ENCODE peak calls at places on chromosomes 6 and 20, in four cellular contexts. D is HL-60, Q is IMR-90, L is colonic mucosa. A is an unnamed sample.

GRCh38 chr6:5276596-5276995 is 15.3 kb downstream of the FARS2 start:
- DNase-seq in D (no peak), Q (no peak), L (no peak), A (no peak)

GRCh38 chr20:35618372-35619131 is 2.9 kb downstream of the SPAG4 start:
- DNase-seq in D (no peak), Q (peak), L (peak), A (peak)

GRCh38 chr20:3696200-3696599 is 14.4 kb upstream of the ADAM33 start:
- DNase-seq in D (no peak), Q (no peak), L (no peak), A (peak)

GRCh38 chr6:108492131-108492766 is 68.5 kb upstream of the FOXO3 start:
- DNase-seq in D (no peak), Q (peak), L (no peak), A (peak)

GRCh38 chr20:8242827-8243764 is 111.0 kb downstream of the PLCB1 start:
- DNase-seq in D (no peak), Q (no peak), L (no peak), A (peak)

GRCh38 chr20:63486300-63486855 is 12.5 kb downstream of the EEF1A2 start:
- DNase-seq in D (no peak), Q (no peak), L (no peak), A (no peak)

GRCh38 chr20:36895036-36895435 is 19.1 kb downstream of the TLDC2 start:
- DNase-seq in D (no peak), Q (no peak), L (no peak), A (no peak)

GRCh38 chr6:36516991-36517390 is 30.3 kb downstream of the STK38 start:
- DNase-seq in D (no peak), Q (no peak), L (no peak), A (no peak)

GRCh38 chr6:151413372-151414145 is 22.2 kb upstream of the ZBTB2 start:
- DNase-seq in D (no peak), Q (no peak), L (no peak), A (no peak)

GRCh38 chr20:32792316-32792715 is 27.4 kb upstream of the MAPRE1 start:
- DNase-seq in D (peak), Q (peak), L (no peak), A (no peak)

GRCh38 chr6:45433533-45434400 is 56.0 kb upstream of the SUPT3H start:
- DNase-seq in D (no peak), Q (no peak), L (no peak), A (no peak)

GRCh38 chr20:37220796-37221195 is 40.8 kb downstream of the GHRH start:
- DNase-seq in D (no peak), Q (no peak), L (no peak), A (peak)

GRCh38 chr6:169233832-169234231 is 19.8 kb downstream of the THBS2 start:
- DNase-seq in D (no peak), Q (no peak), L (no peak), A (no peak)

GRCh38 chr6:142729618-142730017 is 215.4 kb downstream of the HIVEP2 start:
- DNase-seq in D (no peak), Q (no peak), L (no peak), A (no peak)

GRCh38 chr20:16446246-16446645 is 127.0 kb downstream of the KIF16B start:
- DNase-seq in D (no peak), Q (no peak), L (no peak), A (no peak)

GRCh38 chr6:2940010-2940850 is 31.1 kb downstream of the SERPINB6 start:
- DNase-seq in D (no peak), Q (no peak), L (peak), A (no peak)

GRCh38 chr6:143427109-143427817 is 23.2 kb downstream of the ADAT2 start:
- DNase-seq in D (no peak), Q (peak), L (peak), A (peak)

GRCh38 chr20:3635346-3635745 is 27.9 kb downstream of the GFRA4 start:
- DNase-seq in D (no peak), Q (no peak), L (no peak), A (no peak)

GRCh38 chr6:144411506-144412165 is 126.5 kb downstream of the UTRN start:
- DNase-seq in D (no peak), Q (peak), L (no peak), A (peak)

GRCh38 chr20:46751856-46752255 is 42.4 kb downstream of the SLC2A10 start:
- DNase-seq in D (no peak), Q (no peak), L (no peak), A (peak)

GRCh38 chr6:75794954-75795739 is 46.1 kb downstream of the MYO6 start:
- DNase-seq in D (no peak), Q (peak), L (no peak), A (peak)

GRCh38 chr6:21185849-21186478 is 407.6 kb upstream of the SOX4 start:
- DNase-seq in D (no peak), Q (no peak), L (no peak), A (no peak)

GRCh38 chr6:122609881-122610689 is at the start of gene PKIB:
- DNase-seq in D (no peak), Q (peak), L (peak), A (peak)

GRCh38 chr20:23602261-23602660 is 3.5 kb downstream of the CST9 start:
- DNase-seq in D (no peak), Q (no peak), L (no peak), A (no peak)

GRCh38 chr20:61478611-61479305 is 226.7 kb downstream of the CDH4 start:
- DNase-seq in D (no peak), Q (no peak), L (no peak), A (no peak)

GRCh38 chr6:107330190-107330589 is 129.2 kb downstream of the PDSS2 start:
- DNase-seq in D (no peak), Q (no peak), L (no peak), A (no peak)

GRCh38 chr20:51602131-51602530 is 59.6 kb upstream of the NFATC2 start:
- DNase-seq in D (no peak), Q (no peak), L (no peak), A (no peak)

GRCh38 chr6:135353113-135353512 is 144.4 kb downstream of the AHI1 start:
- DNase-seq in D (no peak), Q (no peak), L (no peak), A (no peak)

GRCh38 chr20:59729476-59729875 is 125.1 kb downstream of the PHACTR3 start:
- DNase-seq in D (no peak), Q (no peak), L (no peak), A (no peak)

GRCh38 chr20:37807491-37807890 is 95.4 kb upstream of the VSTM2L start:
- DNase-seq in D (no peak), Q (no peak), L (no peak), A (no peak)

GRCh38 chr6:137370871-137371633 is 123.1 kb downstream of the OLIG3 start:
- DNase-seq in D (no peak), Q (no peak), L (no peak), A (peak)

GRCh38 chr20:3749689-3750639 is 17.5 kb downstream of the HSPA12B start:
- DNase-seq in D (no peak), Q (no peak), L (no peak), A (no peak)

GRCh38 chr6:6788394-6789020 is 200.0 kb downstream of the LY86 start:
- DNase-seq in D (no peak), Q (no peak), L (peak), A (peak)

GRCh38 chr6:55895972-55896371 is 20.6 kb upstream of the BMP5 start:
- DNase-seq in D (no peak), Q (no peak), L (no peak), A (no peak)

GRCh38 chr20:21272679-21273078 is 30.5 kb upstream of the XRN2 start:
- DNase-seq in D (no peak), Q (no peak), L (no peak), A (no peak)

GRCh38 chr6:44111434-44112417 is 15.5 kb downstream of the MRPL14 start:
- DNase-seq in D (no peak), Q (no peak), L (no peak), A (no peak)

GRCh38 chr6:131949615-131949908 is 1.6 kb downstream of the CCN2 start:
- DNase-seq in D (no peak), Q (peak), L (no peak), A (peak)

GRCh38 chr6:131951576-131952230 is 531 bp upstream of the CCN2 start:
- DNase-seq in D (no peak), Q (no peak), L (no peak), A (peak)

GRCh38 chr6:131948692-131949614 is 2.2 kb downstream of the CCN2 start:
- DNase-seq in D (no peak), Q (peak), L (no peak), A (peak)

GRCh38 chr6:131950767-131951575 is at the start of gene CCN2:
- DNase-seq in D (no peak), Q (peak), L (peak), A (peak)

GRCh38 chr6:131949909-131950766 is 1.0 kb downstream of the CCN2 start:
- DNase-seq in D (no peak), Q (peak), L (peak), A (peak)
- H3K4me3 ChIP-seq in D (no peak), Q (peak), L (peak), A (peak)

DNA sequence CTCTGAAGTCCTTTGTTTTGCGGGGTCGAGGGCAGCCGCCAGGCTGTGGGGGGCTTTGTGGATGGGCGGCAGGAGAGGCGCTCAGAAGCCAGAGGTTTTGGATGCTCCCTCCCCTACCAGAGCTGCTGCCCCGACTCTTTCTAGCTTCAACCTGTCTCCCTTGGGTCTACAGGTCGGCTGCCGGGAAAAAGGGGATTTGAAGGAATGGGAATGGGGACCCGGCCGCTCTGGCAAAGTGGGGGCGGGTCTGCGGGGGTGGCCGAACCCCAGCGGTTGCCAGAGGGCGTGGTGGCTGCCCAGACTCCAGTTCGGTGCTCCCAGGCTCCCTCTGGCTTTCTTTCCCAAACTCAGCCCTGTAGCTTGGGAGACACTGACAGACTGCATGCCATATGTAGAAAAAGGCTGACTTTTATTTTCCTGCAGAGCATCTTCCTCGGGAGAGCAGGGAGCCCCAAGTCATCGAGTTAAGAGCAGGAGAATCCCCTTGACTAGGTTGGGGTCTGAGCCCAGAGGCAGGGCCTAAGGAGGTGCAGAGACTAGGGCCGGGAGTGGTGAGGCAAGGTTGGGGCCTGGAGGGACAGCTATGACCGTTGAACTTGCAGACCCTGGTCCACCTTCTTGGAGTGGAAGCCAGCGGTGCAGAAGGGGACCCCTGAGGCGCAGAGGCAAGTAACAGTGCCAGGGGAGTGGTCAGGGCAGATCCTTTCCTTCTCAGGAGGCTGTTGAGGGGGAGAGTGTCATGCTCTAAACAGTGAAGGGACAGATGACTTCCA is 1.4 kb upstream of the PPP1R18 start:
- DNase-seq in D (no peak), Q (peak), L (peak), A (peak)
- TF ChIP-seq CTCF in D (no peak), Q (peak), L (no peak), A (peak)

GRCh38 chr6:167350322-167350721 is 25.4 kb downstream of the TTLL2 start:
- DNase-seq in D (no peak), Q (no peak), L (peak), A (no peak)
- H3K4me3 ChIP-seq in D (no peak), Q (no peak), L (peak), A (no peak)

DNA sequence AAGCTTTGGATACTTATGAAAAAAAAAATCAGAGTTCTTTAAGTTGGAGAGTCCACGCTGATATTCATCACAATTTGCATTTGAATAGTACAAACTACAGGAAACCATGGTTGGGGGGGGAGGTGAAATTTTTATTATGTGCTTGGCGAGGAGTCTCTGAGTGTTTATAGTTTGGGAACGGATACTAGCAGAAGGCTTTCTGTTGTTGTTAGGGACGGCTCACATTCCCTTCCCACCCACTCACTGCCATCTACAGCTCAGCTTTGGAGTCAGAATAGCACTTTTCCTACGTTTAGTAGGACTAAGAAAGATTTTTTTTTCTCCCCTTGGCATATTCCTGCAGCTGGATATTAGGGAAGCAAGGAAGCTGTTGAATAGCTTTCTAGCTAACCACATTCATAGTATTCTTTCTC is 235.0 kb upstream of the ZNF217 start:
- DNase-seq in D (no peak), Q (peak), L (peak), A (peak)
- TF ChIP-seq CTCF in D (no peak), Q (peak), L (no peak), A (peak)